ENCODE peak calls at places on chromosomes 2 and 18, in five cellular contexts. L, O, M, D and B are unnamed samples.

GRCh38 chr2:71521436-71521950 is 68.1 kb downstream of the DYSF start:
- DNase-seq in D (no peak), L (no peak), M (no peak), O (no peak), B (no peak)

GRCh38 chr18:23565916-23566547 is 20.3 kb downstream of the NPC1 start:
- DNase-seq in O (no peak), M (no peak), D (no peak), L (no peak), B (no peak)

GRCh38 chr2:127348421-127349000 is 39.3 kb downstream of the MAP3K2 start:
- DNase-seq in O (no peak), M (no peak), D (no peak), L (no peak), B (no peak)

GRCh38 chr2:68203587-68203986 is 45.9 kb downstream of the PNO1 start:
- DNase-seq in D (no peak), M (no peak), L (no peak), O (no peak), B (no peak)

GRCh38 chr18:31723998-31724711 is 36.5 kb downstream of the SLC25A52 start:
- DNase-seq in L (peak), O (no peak), M (no peak), D (peak), B (peak)

GRCh38 chr2:214052235-214052634 is 358.6 kb upstream of the VWC2L start:
- DNase-seq in D (no peak), M (no peak), O (no peak), L (no peak), B (no peak)

GRCh38 chr2:21424375-21424774 is 300.6 kb downstream of the TDRD15 start:
- DNase-seq in O (no peak), M (no peak), D (peak), L (no peak), B (no peak)

GRCh38 chr2:43465234-43465633 is 130.6 kb downstream of the THADA start:
- DNase-seq in L (no peak), O (no peak), D (no peak), M (no peak), B (no peak)

GRCh38 chr2:40096360-40096759 is 317.3 kb upstream of the THUMPD2 start:
- DNase-seq in D (no peak), O (no peak), M (no peak), L (no peak), B (no peak)

GRCh38 chr2:175036582-175037018 is 31.4 kb upstream of the CHN1 start:
- DNase-seq in L (no peak), O (peak), M (no peak), D (no peak), B (no peak)

GRCh38 chr2:159098815-159099455 is 130.5 kb downstream of the TANC1 start:
- DNase-seq in M (no peak), D (no peak), O (no peak), L (no peak), B (no peak)

GRCh38 chr18:42861259-42861658 is 254.2 kb downstream of the RIT2 start:
- DNase-seq in O (no peak), M (no peak), D (no peak), L (no peak), B (no peak)

GRCh38 chr2:45625824-45626223 is 14.8 kb upstream of the SRBD1 start:
- DNase-seq in O (no peak), D (no peak), L (no peak), M (no peak), B (no peak)

GRCh38 chr2:179646862-179647261 is 214.6 kb downstream of the ZNF385B start:
- DNase-seq in D (no peak), M (no peak), O (no peak), L (no peak), B (no peak)

GRCh38 chr2:55861733-55862132 is 61.8 kb downstream of the EFEMP1 start:
- DNase-seq in L (peak), M (no peak), O (no peak), D (no peak), B (no peak)

GRCh38 chr2:133264951-133265949 is 303.0 kb downstream of the NCKAP5 start:
- DNase-seq in M (peak), L (no peak), D (peak), O (peak), B (no peak)

GRCh38 chr18:43515481-43515880 is 238.2 kb upstream of the SYT4 start:
- DNase-seq in M (no peak), L (no peak), D (no peak), O (no peak), B (no peak)

DNA sequence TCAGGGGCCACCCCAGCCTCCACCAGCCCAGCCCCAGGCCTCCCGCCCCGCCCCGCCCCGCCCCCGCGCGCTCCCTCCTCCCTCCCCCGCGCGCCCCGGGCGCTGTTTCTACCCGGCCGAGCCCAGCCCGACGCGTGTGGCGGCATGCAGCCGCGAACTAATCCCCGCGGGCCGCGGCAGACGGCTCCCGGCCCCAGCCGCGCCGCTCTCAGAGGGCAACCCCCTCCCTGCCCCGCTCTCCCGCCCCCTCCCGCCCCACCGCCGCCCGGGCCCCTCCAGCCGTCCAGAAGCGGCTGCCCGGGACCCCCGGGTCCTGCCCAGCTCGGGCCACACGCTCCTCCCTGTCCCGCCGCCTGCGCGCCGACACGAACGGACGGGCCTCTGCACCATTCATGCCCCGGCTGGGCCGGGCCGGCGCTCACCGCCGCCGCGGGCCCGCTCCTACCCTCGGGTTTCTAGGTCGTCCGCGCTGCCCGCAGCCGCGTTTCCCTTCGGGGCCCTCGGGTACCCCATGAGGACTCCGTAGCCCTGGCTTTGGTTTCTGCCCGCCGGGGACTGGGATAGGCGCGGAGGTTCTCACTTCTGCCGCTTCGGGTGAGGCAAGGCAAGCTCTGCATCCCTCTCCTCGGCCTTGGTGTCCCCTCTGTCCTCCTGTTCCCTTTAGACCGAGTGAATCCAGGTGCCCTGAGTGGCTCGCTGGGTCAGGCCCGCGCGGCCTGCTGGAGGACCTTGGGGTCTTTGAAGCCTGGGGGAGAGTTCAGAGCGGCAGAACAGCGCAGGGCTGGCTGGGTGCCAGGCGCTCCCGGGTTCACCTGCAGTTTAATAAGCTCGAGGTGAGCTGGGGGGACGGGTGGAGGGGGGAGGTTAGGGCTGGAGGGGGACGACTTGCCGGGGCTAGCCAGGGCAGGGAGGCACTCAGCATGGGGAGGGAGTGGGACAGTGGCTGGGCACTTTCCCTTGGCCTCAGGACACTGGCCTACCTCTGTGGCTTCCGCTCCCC is 3.1 kb downstream of the WNT10A start:
- DNase-seq in D (no peak), L (no peak), M (no peak), O (peak), B (no peak)
- H3K27ac ChIP-seq in D (no peak), L (no peak), M (no peak), O (no peak), B (no peak)

GRCh38 chr18:79943608-79944125 is 7.8 kb downstream of the SLC66A2 start:
- DNase-seq in M (no peak), O (no peak), L (no peak), D (no peak), B (no peak)
- H3K27ac ChIP-seq in M (no peak), O (no peak), L (no peak), D (no peak), B (no peak)

GRCh38 chr2:75549401-75550253 is 11.1 kb downstream of the EVA1A start:
- DNase-seq in D (no peak), L (no peak), O (no peak), M (no peak), B (no peak)

GRCh38 chr2:75545387-75545786 is 15.4 kb downstream of the EVA1A start:
- DNase-seq in L (no peak), M (no peak), O (no peak), D (no peak), B (no peak)

GRCh38 chr2:75545917-75546316 is 14.8 kb downstream of the EVA1A start:
- DNase-seq in O (no peak), D (no peak), L (no peak), M (no peak), B (no peak)

GRCh38 chr2:75547345-75548035 is 13.2 kb downstream of the EVA1A start:
- DNase-seq in D (no peak), M (peak), O (no peak), L (no peak), B (no peak)

GRCh38 chr2:75548036-75548573 is 12.6 kb downstream of the EVA1A start:
- DNase-seq in M (peak), L (no peak), D (no peak), O (no peak), B (no peak)
- H3K27ac ChIP-seq in M (no peak), L (no peak), D (no peak), O (no peak), B (no peak)

DNA sequence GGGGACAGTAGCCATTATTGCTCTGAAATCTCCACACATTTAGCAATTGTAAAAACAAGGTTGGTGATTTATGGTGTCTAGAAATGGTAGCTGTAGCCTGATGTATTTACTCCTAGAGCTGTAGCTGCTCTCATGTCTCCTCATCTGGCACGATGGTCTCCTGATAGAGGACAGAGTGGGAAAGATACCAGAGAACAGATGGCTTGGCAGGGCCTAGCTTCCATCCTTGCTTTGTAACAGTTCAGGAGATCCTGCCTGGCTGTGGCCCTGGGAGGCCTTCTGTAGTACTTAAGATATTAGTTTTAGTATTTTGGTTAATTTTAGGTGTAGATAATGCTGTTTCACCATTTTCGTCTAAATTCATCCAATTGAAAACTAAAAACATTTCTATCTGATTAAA is 6.7 kb downstream of the ATG16L1 start:
- DNase-seq in L (no peak), D (no peak), M (no peak), O (no peak), B (no peak)
- H3K27ac ChIP-seq in L (no peak), D (no peak), M (no peak), O (no peak), B (no peak)

GRCh38 chr2:8543412-8544167 is 138.3 kb upstream of the ID2 start:
- DNase-seq in O (no peak), D (peak), L (no peak), M (peak), B (no peak)
- H3K27ac ChIP-seq in O (no peak), D (peak), L (peak), M (no peak), B (no peak)

GRCh38 chr2:130328710-130329109 is 14.0 kb upstream of the IMP4 start:
- DNase-seq in L (no peak), D (no peak), M (no peak), O (no peak), B (peak)
- H3K27ac ChIP-seq in L (no peak), D (no peak), M (no peak), O (no peak), B (no peak)

GRCh38 chr18:11852048-11852341 is 782 bp downstream of the CHMP1B start:
- DNase-seq in L (no peak), O (no peak), M (no peak), D (no peak), B (no peak)
- H3K27ac ChIP-seq in L (peak), O (peak), M (peak), D (peak), B (no peak)

GRCh38 chr18:58540381-58540943 is 88.4 kb downstream of the ALPK2 start:
- DNase-seq in L (no peak), O (no peak), M (no peak), D (no peak), B (no peak)
- H3K27ac ChIP-seq in L (no peak), O (no peak), M (no peak), D (peak), B (no peak)

DNA sequence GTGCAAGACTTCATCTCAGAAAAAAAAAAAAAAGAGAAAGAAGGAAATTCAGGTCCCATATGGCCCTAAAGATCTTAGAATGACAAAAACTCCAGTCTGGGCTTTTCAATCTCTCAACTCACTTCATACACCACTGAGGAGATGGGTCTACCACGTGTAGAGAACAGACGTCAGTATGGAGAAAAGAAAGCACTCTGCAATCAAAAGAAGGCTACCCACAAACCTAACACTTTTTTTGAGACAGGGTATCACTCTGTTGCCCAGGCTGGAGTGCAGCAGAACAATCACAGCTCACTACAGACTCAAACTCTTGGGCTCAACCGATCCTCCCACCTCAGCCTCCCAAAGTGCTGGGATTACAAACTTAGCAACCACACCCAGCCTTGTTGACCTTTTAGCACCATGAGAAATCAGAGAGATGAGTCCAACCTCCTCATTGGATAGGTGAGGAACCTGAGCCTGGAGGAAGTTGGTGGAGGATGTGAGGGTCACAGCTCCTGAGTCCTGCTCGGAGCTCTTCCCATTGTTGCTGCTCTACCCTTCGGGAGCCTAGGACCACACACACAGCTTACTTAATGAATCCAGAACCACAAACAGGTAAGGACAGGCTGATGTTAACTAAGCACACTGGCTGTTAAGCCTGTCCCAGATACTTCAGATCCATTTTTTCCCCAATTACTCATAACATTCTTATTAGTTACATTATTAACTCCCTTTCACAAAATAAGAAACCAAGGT is 23.7 kb downstream of the TBC1D8 start:
- DNase-seq in O (no peak), L (no peak), D (no peak), M (no peak), B (no peak)
- H3K27ac ChIP-seq in O (no peak), L (peak), D (peak), M (peak), B (no peak)